ENCODE peak calls at places on chromosomes 4 and X, in six cellular contexts. One of them, this sample, is unnamed.

GRCh38 chr4:149993030-149993429 is 85.2 kb upstream of the DCLK2 start:
- DNase-seq in T-helper 2 cell treated with Interferon-gamma antibody and Interleukin-4, amounts not matched to agents 5 μg/mL and 100 μg/mL, for 36 hours: no peak
- DNase-seq in NCI-H460: no peak
- DNase-seq in iPS-NIHi11: no peak
- DNase-seq in non-pigmented ciliary epithelial cell: no peak
- DNase-seq in nucleus accumbens: no peak
- DNase-seq in this sample: no peak

GRCh38 chr4:100736651-100737450 is 219.0 kb upstream of the EMCN start:
- DNase-seq in T-helper 2 cell treated with Interferon-gamma antibody and Interleukin-4, amounts not matched to agents 5 μg/mL and 100 μg/mL, for 36 hours: no peak
- DNase-seq in NCI-H460: no peak
- DNase-seq in iPS-NIHi11: no peak
- DNase-seq in non-pigmented ciliary epithelial cell: peak
- DNase-seq in nucleus accumbens: no peak
- DNase-seq in this sample: no peak

GRCh38 chrX:14798805-14799397 is 74.0 kb downstream of the FANCB start:
- DNase-seq in T-helper 2 cell treated with Interferon-gamma antibody and Interleukin-4, amounts not matched to agents 5 μg/mL and 100 μg/mL, for 36 hours: no peak
- DNase-seq in NCI-H460: no peak
- DNase-seq in iPS-NIHi11: no peak
- DNase-seq in non-pigmented ciliary epithelial cell: no peak
- DNase-seq in nucleus accumbens: no peak
- DNase-seq in this sample: no peak

GRCh38 chr4:149265645-149266044 is 550.0 kb downstream of the IQCM start:
- DNase-seq in T-helper 2 cell treated with Interferon-gamma antibody and Interleukin-4, amounts not matched to agents 5 μg/mL and 100 μg/mL, for 36 hours: no peak
- DNase-seq in NCI-H460: no peak
- DNase-seq in iPS-NIHi11: no peak
- DNase-seq in non-pigmented ciliary epithelial cell: no peak
- DNase-seq in nucleus accumbens: no peak
- DNase-seq in this sample: no peak

GRCh38 chrX:8245411-8245810 is 74.3 kb upstream of the VCX2 start:
- DNase-seq in T-helper 2 cell treated with Interferon-gamma antibody and Interleukin-4, amounts not matched to agents 5 μg/mL and 100 μg/mL, for 36 hours: no peak
- DNase-seq in NCI-H460: no peak
- DNase-seq in iPS-NIHi11: peak
- DNase-seq in non-pigmented ciliary epithelial cell: no peak
- DNase-seq in nucleus accumbens: no peak
- DNase-seq in this sample: no peak

GRCh38 chr4:83022724-83023427 is 12.1 kb upstream of the COPS4 start:
- DNase-seq in T-helper 2 cell treated with Interferon-gamma antibody and Interleukin-4, amounts not matched to agents 5 μg/mL and 100 μg/mL, for 36 hours: no peak
- DNase-seq in NCI-H460: no peak
- DNase-seq in iPS-NIHi11: no peak
- DNase-seq in non-pigmented ciliary epithelial cell: no peak
- DNase-seq in nucleus accumbens: no peak
- DNase-seq in this sample: no peak

GRCh38 chr4:91325495-91325894 is 978.3 kb upstream of the GRID2 start:
- DNase-seq in T-helper 2 cell treated with Interferon-gamma antibody and Interleukin-4, amounts not matched to agents 5 μg/mL and 100 μg/mL, for 36 hours: no peak
- DNase-seq in NCI-H460: no peak
- DNase-seq in iPS-NIHi11: no peak
- DNase-seq in non-pigmented ciliary epithelial cell: peak
- DNase-seq in nucleus accumbens: no peak
- DNase-seq in this sample: no peak

GRCh38 chr4:163544407-163545038 is 50.0 kb downstream of the TMA16 start:
- DNase-seq in T-helper 2 cell treated with Interferon-gamma antibody and Interleukin-4, amounts not matched to agents 5 μg/mL and 100 μg/mL, for 36 hours: peak
- DNase-seq in NCI-H460: peak
- DNase-seq in iPS-NIHi11: peak
- DNase-seq in non-pigmented ciliary epithelial cell: no peak
- DNase-seq in nucleus accumbens: peak
- DNase-seq in this sample: peak

This sample was measured in occipital lobe.